ENCODE peak calls at places on chromosomes 1 and 21, in ten cellular contexts. J is IMR-90, W is prostate gland, D is left ventricle myocardium inferior, N is pancreas, P is mucosa of descending colon, O is thoracic aorta, Y is fibroblast of lung, L is NT2/D1, X is body of pancreas. M is an unnamed sample. For H3K4me1 and H3K36me3, the result is how much of the 10 kb centered on the place peaks cover.

GRCh38 chr1:232868793-232869491 is 63.7 kb downstream of the MAP10 start:
- DNase-seq in J (peak), W (peak), D (no peak), N (no peak), P (no peak), O (no peak), Y (peak), L (no peak), X (peak), M (no peak)

GRCh38 chr1:244160455-244161020 is 109.5 kb downstream of the ZBTB18 start:
- DNase-seq in J (no peak), W (no peak), D (no peak), N (no peak), P (no peak), O (no peak), Y (no peak), L (no peak), X (no peak), M (no peak)

GRCh38 chr1:204232530-204232929 is 18.7 kb upstream of the GOLT1A start:
- DNase-seq in J (peak), W (no peak), D (no peak), N (no peak), P (no peak), O (no peak), Y (peak), L (no peak), X (no peak), M (no peak)

GRCh38 chr1:155131846-155132245 is 3.8 kb upstream of the SLC50A1 start:
- DNase-seq in J (no peak), W (no peak), D (no peak), N (no peak), P (no peak), O (no peak), Y (no peak), L (no peak), X (no peak), M (no peak)

GRCh38 chr1:162166934-162167615 is 97.6 kb downstream of the NOS1AP start:
- DNase-seq in J (no peak), W (no peak), D (no peak), N (no peak), P (no peak), O (no peak), Y (no peak), L (no peak), X (no peak), M (no peak)

GRCh38 chr1:20733361-20733975 is 965 bp upstream of the SH2D5 start:
- DNase-seq in J (no peak), W (no peak), D (no peak), N (no peak), P (no peak), O (no peak), Y (no peak), L (no peak), X (no peak), M (no peak)

GRCh38 chr1:160081261-160081936 is at the start of gene KCNJ9:
- DNase-seq in J (no peak), W (no peak), D (no peak), N (no peak), P (no peak), O (no peak), Y (peak), L (no peak), X (no peak), M (no peak)

GRCh38 chr21:41024341-41025056 is 143.5 kb upstream of the BACE2 start:
- DNase-seq in J (no peak), W (no peak), D (no peak), N (peak), P (no peak), O (no peak), Y (no peak), L (no peak), X (peak), M (no peak)

GRCh38 chr1:83883979-83884378 is 115.0 kb downstream of the TTLL7 start:
- DNase-seq in J (peak), W (no peak), D (no peak), N (no peak), P (no peak), O (no peak), Y (no peak), L (no peak), X (no peak), M (no peak)

GRCh38 chr1:230141002-230141648 is 74.1 kb downstream of the GALNT2 start:
- DNase-seq in J (peak), W (no peak), D (no peak), N (no peak), P (no peak), O (no peak), Y (no peak), L (no peak), X (no peak), M (no peak)

GRCh38 chr1:230142608-230143209 is 75.7 kb downstream of the GALNT2 start:
- DNase-seq in J (no peak), W (no peak), D (no peak), N (no peak), P (no peak), O (no peak), Y (no peak), L (no peak), X (no peak), M (no peak)

GRCh38 chr1:230143534-230143933 is 76.5 kb downstream of the GALNT2 start:
- DNase-seq in J (no peak), W (no peak), D (no peak), N (no peak), P (no peak), O (no peak), Y (no peak), L (no peak), X (no peak), M (no peak)

GRCh38 chr1:230140221-230141001 is 73.4 kb downstream of the GALNT2 start:
- DNase-seq in J (peak), W (no peak), D (no peak), N (no peak), P (no peak), O (no peak), Y (peak), L (no peak), X (no peak), M (peak)

DNA sequence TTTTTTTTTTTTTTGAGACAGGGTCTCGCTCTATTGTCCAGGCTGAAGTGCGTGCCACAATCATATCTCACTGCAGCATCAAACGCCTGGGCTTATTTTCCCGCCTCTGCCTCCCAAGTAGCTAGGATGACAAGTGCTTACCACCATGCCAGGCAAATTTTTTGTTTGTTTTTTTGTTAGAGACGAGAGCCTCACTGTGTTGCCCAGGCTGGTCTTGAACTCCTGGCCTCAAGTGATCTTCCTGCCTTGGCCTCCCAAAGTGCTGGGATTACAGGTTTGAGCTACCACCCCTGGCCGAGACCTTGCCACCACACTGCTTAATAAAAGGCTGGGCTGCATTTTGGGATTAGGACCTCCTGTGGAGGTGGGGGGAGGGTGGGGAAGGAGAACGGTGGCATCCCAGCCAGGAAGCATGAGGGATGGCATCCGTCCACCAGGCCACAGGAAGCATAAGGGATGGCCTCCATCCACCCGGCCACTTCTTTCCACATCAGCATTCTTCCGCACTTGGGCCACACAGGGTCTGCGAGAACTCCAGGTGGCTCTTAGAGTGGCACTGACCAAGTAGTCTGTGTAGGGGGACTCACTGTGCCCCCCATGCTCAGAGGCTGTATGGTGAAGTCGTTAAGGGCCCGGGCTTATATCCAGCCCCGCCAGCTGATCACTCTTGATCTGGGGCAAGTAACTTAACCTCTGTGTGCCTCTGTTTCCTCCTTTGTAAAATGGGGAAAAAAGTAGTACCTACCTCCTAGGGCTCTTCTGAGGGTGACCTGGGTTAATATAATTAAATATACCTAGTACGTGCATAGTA is 75.0 kb downstream of the GALNT2 start:
- DNase-seq in J (no peak), W (no peak), D (no peak), N (no peak), P (no peak), O (no peak), Y (no peak), L (no peak), X (no peak), M (no peak)
- H3K4me1 ChIP-seq in J (under half), W (under half), D (half or more), N (under half), P (under half), O (half or more), Y (under half), L (under half), X (half or more), M (half or more)

DNA sequence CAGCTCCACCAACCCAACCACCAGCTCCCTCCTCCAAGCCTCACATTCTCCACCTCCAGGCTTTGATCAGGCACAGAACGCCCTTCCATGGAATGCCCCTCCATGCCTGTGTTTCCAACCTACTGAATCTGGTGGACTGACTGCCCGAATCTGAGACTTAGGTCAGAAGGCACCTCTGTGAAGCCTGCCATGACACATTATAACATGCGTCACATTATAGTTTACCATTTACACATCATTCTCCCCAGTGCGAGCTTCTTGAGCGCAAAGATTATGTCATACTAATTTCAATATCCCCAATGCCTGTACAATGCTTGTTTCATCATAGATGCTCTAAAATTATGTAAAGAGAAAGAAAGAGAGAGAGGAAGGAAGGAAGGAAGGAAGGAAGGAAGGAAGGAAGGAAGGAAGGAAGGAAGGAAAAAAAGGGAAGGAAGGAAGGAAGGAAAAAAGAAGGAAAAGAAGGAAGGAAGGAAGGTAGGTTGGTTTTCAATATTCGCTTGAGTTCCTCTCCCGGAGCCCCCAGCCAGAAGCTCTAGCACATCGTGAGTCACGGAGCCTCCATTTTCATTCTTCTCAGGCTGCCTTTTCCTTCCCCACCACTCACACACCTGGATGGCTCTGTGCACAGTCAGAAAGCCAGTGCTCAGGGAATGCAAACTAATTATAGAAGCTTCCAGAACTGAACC is 27.6 kb downstream of the LAMB3 start:
- DNase-seq in J (no peak), W (no peak), D (no peak), N (no peak), P (no peak), O (no peak), Y (no peak), L (no peak), X (no peak), M (no peak)
- H3K36me3 ChIP-seq in J (under half), W (under half), D (under half), N (under half), P (under half), O (under half), Y (under half), L (under half), X (under half), M (under half)

GRCh38 chr1:56375184-56375837 is 204.1 kb downstream of the PLPP3 start:
- DNase-seq in J (peak), W (peak), D (no peak), N (no peak), P (no peak), O (no peak), Y (peak), L (peak), X (no peak), M (no peak)
- H3K4me1 ChIP-seq in J (under half), W (under half), D (half or more), N (under half), P (under half), O (under half), Y (under half), L (under half), X (under half), M (half or more)

GRCh38 chr21:36048357-36048756 is 12.0 kb downstream of the SETD4 start:
- DNase-seq in J (no peak), W (no peak), D (no peak), N (no peak), P (no peak), O (no peak), Y (no peak), L (no peak), X (no peak), M (no peak)

GRCh38 chr21:36044056-36044455 is 16.3 kb downstream of the SETD4 start:
- DNase-seq in J (no peak), W (peak), D (no peak), N (no peak), P (no peak), O (no peak), Y (no peak), L (no peak), X (no peak), M (no peak)

GRCh38 chr21:36047139-36047538 is 13.2 kb downstream of the SETD4 start:
- DNase-seq in J (no peak), W (no peak), D (no peak), N (no peak), P (no peak), O (no peak), Y (no peak), L (no peak), X (no peak), M (no peak)

GRCh38 chr21:36041910-36042309 is 18.4 kb downstream of the SETD4 start:
- DNase-seq in J (no peak), W (no peak), D (no peak), N (no peak), P (no peak), O (no peak), Y (no peak), L (no peak), X (no peak), M (no peak)

GRCh38 chr21:36045993-36046392 is 14.3 kb downstream of the SETD4 start:
- DNase-seq in J (peak), W (no peak), D (no peak), N (no peak), P (no peak), O (no peak), Y (no peak), L (no peak), X (no peak), M (no peak)
- H3K36me3 ChIP-seq in J (half or more), W (under half), D (half or more), N (under half), P (under half), O (half or more), Y (under half), L (half or more), X (under half), M (half or more)

DNA sequence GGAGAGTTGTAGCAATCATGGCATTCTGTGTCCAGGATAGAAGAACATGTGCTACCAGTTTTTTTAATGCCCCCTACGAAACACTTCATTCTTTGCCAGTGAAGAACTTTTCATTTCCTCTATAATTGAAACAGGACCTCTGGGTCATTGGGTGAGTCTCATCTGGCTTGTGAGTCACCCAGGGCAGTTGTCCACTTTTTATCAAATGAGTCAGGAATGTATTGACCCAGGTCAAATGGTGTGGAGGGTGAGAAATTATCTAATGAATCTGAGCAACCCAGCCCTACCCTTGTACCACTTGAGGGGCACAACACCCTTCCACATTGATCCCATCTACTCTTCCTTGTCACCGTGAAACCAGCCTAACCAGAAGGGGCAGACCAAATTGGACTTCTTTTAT is 417.3 kb upstream of the PROX1 start:
- DNase-seq in J (no peak), W (no peak), D (no peak), N (no peak), P (no peak), O (no peak), Y (no peak), L (no peak), X (no peak), M (no peak)
- H3K4me1 ChIP-seq in J (under half), W (under half), D (under half), N (under half), P (under half), O (under half), Y (under half), L (under half), X (under half), M (under half)

GRCh38 chr1:53371121-53371666 is 43.3 kb upstream of the LRP8 start:
- DNase-seq in J (no peak), W (no peak), D (no peak), N (no peak), P (no peak), O (no peak), Y (no peak), L (no peak), X (no peak), M (no peak)
- H3K36me3 ChIP-seq in J (under half), W (under half), D (under half), N (under half), P (under half), O (under half), Y (under half), L (under half), X (under half), M (under half)

DNA sequence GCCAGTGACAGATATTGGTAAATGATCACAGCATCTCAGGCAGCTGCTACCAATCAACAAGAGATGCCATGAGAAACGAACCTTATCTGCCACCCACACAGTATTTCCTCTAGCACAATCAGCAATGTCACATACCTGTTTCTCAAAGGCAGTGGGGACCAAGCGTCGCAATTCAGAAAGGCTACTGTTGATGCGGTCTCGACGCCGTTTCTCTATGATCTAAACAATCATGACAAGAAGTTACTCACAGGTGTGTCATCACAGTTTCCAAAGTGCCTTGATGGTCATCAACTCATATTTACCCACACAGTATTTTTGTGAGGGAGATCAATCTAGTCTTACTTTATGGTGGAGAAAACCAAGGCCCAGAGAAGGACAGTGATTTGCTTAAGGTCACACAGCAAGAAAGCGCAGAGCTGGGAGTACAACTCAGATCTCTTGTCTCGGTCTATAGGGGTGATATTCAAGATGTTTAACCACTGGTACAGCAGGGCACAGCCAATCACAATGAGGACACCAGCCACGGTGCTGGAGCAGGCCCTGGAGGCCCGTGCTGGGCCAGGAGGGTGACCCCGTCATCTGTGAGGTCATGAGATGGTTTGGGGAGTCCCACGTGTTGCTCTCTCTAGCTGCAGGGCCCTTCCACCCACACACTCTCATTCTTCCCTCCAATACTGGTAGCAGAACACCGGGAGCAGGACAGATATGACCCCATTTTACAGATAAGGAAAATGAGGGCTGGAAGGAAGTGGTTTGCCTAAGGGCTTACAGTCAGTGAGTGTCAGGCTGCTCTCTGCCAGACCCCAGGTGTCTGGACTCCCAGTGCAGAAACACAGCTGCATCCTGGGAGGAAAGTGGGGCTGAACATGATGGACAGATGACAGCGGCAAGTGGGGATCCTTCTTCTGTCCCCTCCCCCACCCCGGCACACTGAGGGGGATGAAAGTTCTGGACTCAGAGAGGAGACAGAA is 7.8 kb downstream of the HEYL start:
- DNase-seq in J (no peak), W (no peak), D (no peak), N (no peak), P (no peak), O (no peak), Y (no peak), L (no peak), X (no peak), M (no peak)
- H3K4me1 ChIP-seq in J (under half), W (under half), D (half or more), N (under half), P (under half), O (half or more), Y (under half), L (under half), X (half or more), M (under half)

GRCh38 chr1:12460121-12460520 is 157.9 kb downstream of the DHRS3 start:
- DNase-seq in J (no peak), W (no peak), D (peak), N (peak), P (no peak), O (no peak), Y (no peak), L (no peak), X (peak), M (peak)

GRCh38 chr1:12460911-12461621 is 156.9 kb downstream of the DHRS3 start:
- DNase-seq in J (peak), W (peak), D (peak), N (peak), P (no peak), O (no peak), Y (peak), L (no peak), X (peak), M (peak)

GRCh38 chr1:12457771-12458170 is 160.2 kb downstream of the DHRS3 start:
- DNase-seq in J (no peak), W (no peak), D (no peak), N (no peak), P (no peak), O (no peak), Y (peak), L (no peak), X (no peak), M (no peak)

GRCh38 chr1:12456979-12457378 is 161.0 kb downstream of the DHRS3 start:
- DNase-seq in J (peak), W (no peak), D (no peak), N (no peak), P (no peak), O (no peak), Y (peak), L (no peak), X (no peak), M (no peak)

GRCh38 chr1:12458571-12458970 is 159.4 kb downstream of the DHRS3 start:
- DNase-seq in J (no peak), W (no peak), D (no peak), N (no peak), P (no peak), O (no peak), Y (no peak), L (no peak), X (no peak), M (no peak)
- H3K36me3 ChIP-seq in J (under half), W (under half), D (under half), N (under half), P (under half), O (under half), Y (under half), L (under half), X (under half), M (under half)

GRCh38 chr1:26897351-26897750 is 2.9 kb downstream of the GPATCH3 start:
- DNase-seq in J (no peak), W (no peak), D (no peak), N (no peak), P (no peak), O (no peak), Y (no peak), L (no peak), X (no peak), M (no peak)
- H3K4me1 ChIP-seq in J (under half), W (under half), D (under half), N (under half), P (under half), O (under half), Y (under half), L (under half), X (under half), M (under half)

GRCh38 chr1:67230539-67230938 is 64.3 kb downstream of the IL23R start:
- DNase-seq in J (no peak), W (no peak), D (no peak), N (no peak), P (no peak), O (no peak), Y (no peak), L (no peak), X (no peak), M (no peak)
- H3K36me3 ChIP-seq in J (under half), W (under half), D (under half), N (under half), P (under half), O (under half), Y (under half), L (under half), X (under half), M (under half)

M was measured in heart left ventricle.